ENCODE peak calls at places on chromosomes 11 and 22, in six cellular contexts. Y, L, Q, T, X and I are unnamed samples.
A peak's percentile ranks its signal among the peaks of the same experiment; 100 is the strongest.

GRCh38 chr11:46845440-46845739 is 690 bp downstream of the CKAP5 start:
- DNase-seq in Y (no peak), L (no peak), Q (peak; percentile 63), T (no peak), X (no peak), I (no peak)

GRCh38 chr11:73632996-73633395 is 13.4 kb upstream of the PLEKHB1 start:
- DNase-seq in Y (no peak), L (no peak), Q (no peak), T (no peak), X (no peak), I (no peak)

GRCh38 chr11:13486926-13487660 is 8.7 kb downstream of the PTH start:
- DNase-seq in Y (no peak), L (peak; percentile 24), Q (peak; percentile 74), T (peak; percentile 57), X (no peak), I (no peak)

GRCh38 chr11:129061466-129062194 is 119.0 kb upstream of the TP53AIP1 start:
- DNase-seq in Y (peak; percentile 50), L (no peak), Q (no peak), T (no peak), X (peak; percentile 88), I (no peak)

GRCh38 chr22:19495562-19496323 is 16.0 kb downstream of the CDC45 start:
- DNase-seq in Y (peak; percentile 50), L (no peak), Q (no peak), T (no peak), X (no peak), I (no peak)

GRCh38 chr11:79092791-79093313 is 348.0 kb downstream of the TENM4 start:
- DNase-seq in Y (peak; percentile 100), L (no peak), Q (no peak), T (no peak), X (peak; percentile 100), I (no peak)

GRCh38 chr11:126830216-126830615 is 170.4 kb downstream of the KIRREL3 start:
- DNase-seq in Y (no peak), L (no peak), Q (no peak), T (no peak), X (no peak), I (no peak)

GRCh38 chr11:93504110-93505095 is 38.8 kb downstream of the SMCO4 start:
- DNase-seq in Y (no peak), L (no peak), Q (no peak), T (no peak), X (no peak), I (no peak)

DNA sequence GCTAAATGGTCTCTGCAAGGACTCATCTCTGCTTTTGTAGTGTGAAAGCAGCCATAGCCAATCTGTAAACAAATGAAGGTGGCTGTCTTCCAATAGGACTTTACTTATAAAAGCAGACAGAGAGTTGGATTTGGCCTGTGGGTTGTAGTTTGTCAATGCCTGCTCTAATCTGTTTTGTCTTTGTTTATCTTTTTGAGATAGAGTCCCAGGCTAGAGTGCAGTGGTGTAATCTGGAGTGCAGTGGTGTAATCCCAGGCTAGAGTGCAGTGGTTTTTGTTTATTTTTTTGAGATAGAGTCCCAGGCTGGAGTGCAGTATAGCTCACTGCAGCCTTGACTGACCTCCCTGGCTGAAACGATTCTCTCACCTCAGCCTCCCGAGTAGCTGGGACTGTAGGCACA is 8.6 kb downstream of the PPP6R3 start:
- DNase-seq in Y (peak; percentile 50), L (no peak), Q (no peak), T (no peak), X (no peak), I (no peak)
- H3K4me1 ChIP-seq in Y (peaks cover 19% of the 10 kb centered on the region), L (peaks cover 25% of the 10 kb centered on the region), Q (peaks cover 20% of the 10 kb centered on the region), T (peaks cover 89% of the 10 kb centered on the region), X (peaks cover 35% of the 10 kb centered on the region), I (peaks cover 59% of the 10 kb centered on the region)

GRCh38 chr22:40544758-40545157 is 91.8 kb downstream of the MRTFA start:
- DNase-seq in Y (no peak), L (no peak), Q (no peak), T (no peak), X (no peak), I (no peak)

GRCh38 chr22:40535642-40536041 is 100.9 kb downstream of the MRTFA start:
- DNase-seq in Y (no peak), L (no peak), Q (no peak), T (no peak), X (no peak), I (no peak)

GRCh38 chr22:40540265-40540664 is 96.3 kb downstream of the MRTFA start:
- DNase-seq in Y (no peak), L (no peak), Q (no peak), T (no peak), X (no peak), I (no peak)

GRCh38 chr22:40542821-40543540 is 93.5 kb downstream of the MRTFA start:
- DNase-seq in Y (no peak), L (no peak), Q (no peak), T (no peak), X (no peak), I (no peak)

GRCh38 chr22:40541300-40541699 is 95.2 kb downstream of the MRTFA start:
- DNase-seq in Y (no peak), L (no peak), Q (no peak), T (no peak), X (peak; percentile 99), I (no peak)
- TF ChIP-seq CTCF in Y (no peak), L (no peak), Q (no peak), T (no peak), X (no peak), I (no peak)

DNA sequence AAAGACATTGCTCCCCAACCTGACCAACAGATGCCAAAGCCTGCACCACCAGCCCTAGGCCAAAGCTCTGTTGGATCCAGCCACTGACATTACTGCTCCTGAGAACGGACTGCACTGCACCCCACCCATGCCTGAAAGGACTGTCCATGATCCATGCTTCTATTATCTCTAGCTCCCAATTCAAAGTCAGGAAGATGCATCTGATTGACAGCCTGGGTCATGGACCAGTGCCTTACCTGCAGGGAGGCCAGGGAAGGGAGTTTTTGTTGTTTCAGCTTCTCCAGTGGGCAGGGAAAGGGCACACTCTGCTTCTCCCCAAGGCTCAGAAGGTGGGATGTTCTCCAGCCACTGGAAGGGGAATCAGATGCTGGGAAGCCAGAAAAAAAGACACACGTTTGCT is 4.8 kb upstream of the PRDM11 start:
- DNase-seq in Y (no peak), L (no peak), Q (peak; percentile 6), T (no peak), X (no peak), I (no peak)
- H3K27me3 ChIP-seq in Y (peaks cover 30% of the 10 kb centered on the region), L (peaks cover 50% of the 10 kb centered on the region), Q (no peaks in the 10 kb centered on the region), T (no peaks in the 10 kb centered on the region), X (no peaks in the 10 kb centered on the region), I (no peaks in the 10 kb centered on the region)

DNA sequence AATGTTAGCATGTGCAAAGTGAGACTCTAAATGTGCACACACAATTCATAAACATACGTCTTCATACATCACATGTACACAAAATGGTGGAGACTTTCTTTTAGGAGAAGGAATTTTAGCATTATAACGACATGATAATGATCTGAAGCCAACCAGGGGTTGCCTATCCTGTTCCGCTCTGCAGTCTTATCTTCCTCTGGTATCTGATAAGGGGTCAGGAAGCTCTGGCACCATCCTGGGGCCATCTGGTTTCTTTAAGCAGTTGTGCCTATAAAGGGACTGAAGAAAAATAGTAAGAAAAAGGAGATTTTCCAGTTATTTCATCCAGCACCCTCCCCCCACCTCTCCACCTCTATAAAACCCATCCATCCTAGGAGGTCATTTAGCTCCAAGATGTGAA is 5.8 kb upstream of the NUP50 start:
- DNase-seq in Y (no peak), L (no peak), Q (no peak), T (no peak), X (no peak), I (no peak)
- H3K4me1 ChIP-seq in Y (peaks cover 20% of the 10 kb centered on the region), L (no peaks in the 10 kb centered on the region), Q (peaks cover 22% of the 10 kb centered on the region), T (peaks cover 45% of the 10 kb centered on the region), X (peaks cover 24% of the 10 kb centered on the region), I (no peaks in the 10 kb centered on the region)